ENCODE peak calls at places on chromosomes 5 and 9, in eight cellular contexts. O is NCI-H1930, Q is NCI-H1092 treated with DMSO at 0.1 percent for 48 hours, U is progenitor cell of endocrine pancreas, M is NT2/D1, Z is skeletal muscle cell, D is brain microvascular endothelial cell, H is AG20443. B is an unnamed sample.

GRCh38 chr5:56330806-56331205 is 97.7 kb upstream of the ANKRD55 start:
- DNase-seq in O (no peak), Q (no peak), U (no peak), M (no peak), Z (no peak), D (no peak), H (no peak), B (no peak)

GRCh38 chr9:117392992-117393391 is 21.9 kb downstream of the ASTN2 start:
- DNase-seq in O (no peak), Q (no peak), U (no peak), M (no peak), Z (no peak), D (no peak), H (no peak), B (peak)

GRCh38 chr9:18347381-18348084 is 126.4 kb upstream of the ADAMTSL1 start:
- DNase-seq in O (no peak), Q (no peak), U (no peak), M (no peak), Z (no peak), D (no peak), H (peak), B (no peak)

GRCh38 chr5:3429962-3430361 is 165.7 kb upstream of the IRX1 start:
- DNase-seq in O (no peak), Q (peak), U (no peak), M (no peak), Z (no peak), D (no peak), H (no peak), B (no peak)

GRCh38 chr9:68981825-68982224 is 32.1 kb downstream of the PRKACG start:
- DNase-seq in O (peak), Q (peak), U (no peak), M (no peak), Z (no peak), D (no peak), H (no peak), B (no peak)

GRCh38 chr5:67591491-67591890 is 394.9 kb upstream of the CD180 start:
- DNase-seq in O (no peak), Q (no peak), U (no peak), M (no peak), Z (no peak), D (no peak), H (no peak), B (no peak)

GRCh38 chr9:126915281-126915816 is 767 bp downstream of the RALGPS1 start:
- DNase-seq in O (peak), Q (peak), U (peak), M (no peak), Z (no peak), D (no peak), H (no peak), B (peak)

GRCh38 chr5:83097582-83098265 is 20.4 kb downstream of the XRCC4 start:
- DNase-seq in O (no peak), Q (no peak), U (no peak), M (no peak), Z (no peak), D (no peak), H (peak), B (no peak)

GRCh38 chr5:169686137-169686536 is 49.1 kb downstream of the DOCK2 start:
- DNase-seq in O (no peak), Q (no peak), U (no peak), M (no peak), Z (no peak), D (no peak), H (no peak), B (no peak)

GRCh38 chr5:3845249-3845648 is 249.6 kb downstream of the IRX1 start:
- DNase-seq in O (no peak), Q (no peak), U (no peak), M (no peak), Z (no peak), D (no peak), H (no peak), B (no peak)

GRCh38 chr5:113663879-113664278 is 150.4 kb downstream of the YTHDC2 start:
- DNase-seq in O (no peak), Q (no peak), U (peak), M (no peak), Z (no peak), D (peak), H (peak), B (peak)

GRCh38 chr9:13478235-13478634 is 198.7 kb upstream of the MPDZ start:
- DNase-seq in O (no peak), Q (no peak), U (no peak), M (no peak), Z (no peak), D (no peak), H (peak), B (no peak)

GRCh38 chr5:11355491-11355890 is 548.8 kb downstream of the CTNND2 start:
- DNase-seq in O (no peak), Q (no peak), U (no peak), M (no peak), Z (no peak), D (no peak), H (no peak), B (no peak)

GRCh38 chr9:31683126-31683525 is 701.3 kb upstream of the ACO1 start:
- DNase-seq in O (peak), Q (peak), U (no peak), M (no peak), Z (no peak), D (no peak), H (no peak), B (no peak)

GRCh38 chr5:172235827-172236749 is 42.1 kb downstream of the EFCAB9 start:
- DNase-seq in O (no peak), Q (no peak), U (no peak), M (no peak), Z (no peak), D (peak), H (peak), B (no peak)

GRCh38 chr5:133552925-133553525 is 59.3 kb downstream of the FSTL4 start:
- DNase-seq in O (peak), Q (no peak), U (peak), M (peak), Z (no peak), D (peak), H (peak), B (peak)

GRCh38 chr5:145697251-145698016 is 137.7 kb downstream of the PRELID2 start:
- DNase-seq in O (no peak), Q (no peak), U (no peak), M (peak), Z (no peak), D (peak), H (peak), B (peak)

GRCh38 chr5:142192799-142193428 is 84.3 kb downstream of the NDFIP1 start:
- DNase-seq in O (no peak), Q (no peak), U (no peak), M (no peak), Z (no peak), D (no peak), H (no peak), B (no peak)

GRCh38 chr5:51475628-51476027 is 92.4 kb downstream of the ISL1 start:
- DNase-seq in O (no peak), Q (no peak), U (no peak), M (no peak), Z (no peak), D (no peak), H (no peak), B (no peak)

GRCh38 chr5:39175273-39175955 is 43.9 kb downstream of the FYB1 start:
- DNase-seq in O (no peak), Q (no peak), U (no peak), M (no peak), Z (no peak), D (no peak), H (no peak), B (no peak)

GRCh38 chr9:69155341-69156030 is 18.6 kb upstream of the TJP2 start:
- DNase-seq in O (no peak), Q (no peak), U (no peak), M (peak), Z (no peak), D (no peak), H (no peak), B (no peak)

GRCh38 chr5:140251527-140251973 is 51.4 kb downstream of the PFDN1 start:
- DNase-seq in O (no peak), Q (no peak), U (no peak), M (no peak), Z (peak), D (peak), H (peak), B (no peak)

GRCh38 chr5:61089351-61089750 is 72.9 kb downstream of the SMIM15 start:
- DNase-seq in O (no peak), Q (no peak), U (no peak), M (no peak), Z (no peak), D (no peak), H (no peak), B (no peak)

GRCh38 chr9:92752812-92753404 is 11.7 kb downstream of the BICD2 start:
- DNase-seq in O (no peak), Q (no peak), U (no peak), M (no peak), Z (no peak), D (no peak), H (no peak), B (no peak)

GRCh38 chr5:1973391-1974013 is 90.8 kb upstream of the IRX4 start:
- DNase-seq in O (no peak), Q (no peak), U (no peak), M (no peak), Z (no peak), D (no peak), H (peak), B (no peak)

GRCh38 chr5:135094339-135095051 is 60.5 kb upstream of the PITX1 start:
- DNase-seq in O (no peak), Q (no peak), U (no peak), M (no peak), Z (no peak), D (no peak), H (no peak), B (no peak)

GRCh38 chr9:84997472-84997871 is 327.9 kb downstream of the NTRK2 start:
- DNase-seq in O (no peak), Q (no peak), U (no peak), M (no peak), Z (no peak), D (no peak), H (no peak), B (no peak)

GRCh38 chr5:141172381-141173204 is at the start of gene PCDHB7:
- DNase-seq in O (peak), Q (peak), U (no peak), M (peak), Z (no peak), D (no peak), H (peak), B (peak)

B was measured in T47D.